ENCODE peak calls at places on chromosome 20, in seven cellular contexts. One of them, this sample, is unnamed.

GRCh38 chr20:13800728-13801134 is 15.9 kb downstream of the NDUFAF5 start:
- DNase-seq in astrocyte of the spinal cord: peak
- DNase-seq in dorsolateral prefrontal cortex: peak
- DNase-seq in effector memory CD4-positive, alpha-beta T cell: no peak
- DNase-seq in GM23248: peak
- DNase-seq in cardiac muscle cell: peak
- DNase-seq in IMR-90: peak
- DNase-seq in this sample: peak

GRCh38 chr20:11376998-11377397 is 540.7 kb upstream of the BTBD3 start:
- DNase-seq in astrocyte of the spinal cord: peak
- DNase-seq in dorsolateral prefrontal cortex: no peak
- DNase-seq in effector memory CD4-positive, alpha-beta T cell: no peak
- DNase-seq in GM23248: peak
- DNase-seq in cardiac muscle cell: no peak
- DNase-seq in IMR-90: peak
- DNase-seq in this sample: peak

GRCh38 chr20:36098364-36098763 is 56.2 kb upstream of the EPB41L1 start:
- DNase-seq in astrocyte of the spinal cord: peak
- DNase-seq in dorsolateral prefrontal cortex: no peak
- DNase-seq in effector memory CD4-positive, alpha-beta T cell: no peak
- DNase-seq in GM23248: peak
- DNase-seq in cardiac muscle cell: no peak
- DNase-seq in IMR-90: peak
- DNase-seq in this sample: peak

GRCh38 chr20:61047515-61047914 is 204.5 kb upstream of the CDH4 start:
- DNase-seq in astrocyte of the spinal cord: no peak
- DNase-seq in dorsolateral prefrontal cortex: no peak
- DNase-seq in effector memory CD4-positive, alpha-beta T cell: no peak
- DNase-seq in GM23248: no peak
- DNase-seq in cardiac muscle cell: no peak
- DNase-seq in IMR-90: no peak
- DNase-seq in this sample: no peak

GRCh38 chr20:6702144-6702543 is 65.3 kb upstream of the BMP2 start:
- DNase-seq in astrocyte of the spinal cord: no peak
- DNase-seq in dorsolateral prefrontal cortex: no peak
- DNase-seq in effector memory CD4-positive, alpha-beta T cell: no peak
- DNase-seq in GM23248: no peak
- DNase-seq in cardiac muscle cell: no peak
- DNase-seq in IMR-90: no peak
- DNase-seq in this sample: no peak

GRCh38 chr20:13259921-13260320 is 38.8 kb downstream of the ISM1 start:
- DNase-seq in astrocyte of the spinal cord: no peak
- DNase-seq in dorsolateral prefrontal cortex: no peak
- DNase-seq in effector memory CD4-positive, alpha-beta T cell: no peak
- DNase-seq in GM23248: no peak
- DNase-seq in cardiac muscle cell: no peak
- DNase-seq in IMR-90: no peak
- DNase-seq in this sample: no peak

GRCh38 chr20:52793339-52793963 is 178.7 kb upstream of the TSHZ2 start:
- DNase-seq in astrocyte of the spinal cord: no peak
- DNase-seq in dorsolateral prefrontal cortex: no peak
- DNase-seq in effector memory CD4-positive, alpha-beta T cell: no peak
- DNase-seq in GM23248: no peak
- DNase-seq in cardiac muscle cell: no peak
- DNase-seq in IMR-90: no peak
- DNase-seq in this sample: no peak

GRCh38 chr20:47050996-47051395 is 156.4 kb downstream of the EYA2 start:
- DNase-seq in astrocyte of the spinal cord: no peak
- DNase-seq in dorsolateral prefrontal cortex: no peak
- DNase-seq in effector memory CD4-positive, alpha-beta T cell: no peak
- DNase-seq in GM23248: no peak
- DNase-seq in cardiac muscle cell: no peak
- DNase-seq in IMR-90: no peak
- DNase-seq in this sample: no peak

GRCh38 chr20:4951299-4951698 is 50.0 kb downstream of the SLC23A2 start:
- DNase-seq in astrocyte of the spinal cord: peak
- DNase-seq in dorsolateral prefrontal cortex: peak
- DNase-seq in effector memory CD4-positive, alpha-beta T cell: no peak
- DNase-seq in GM23248: peak
- DNase-seq in cardiac muscle cell: no peak
- DNase-seq in IMR-90: peak
- DNase-seq in this sample: peak

GRCh38 chr20:47774081-47774777 is 11.1 kb downstream of the SULF2 start:
- DNase-seq in astrocyte of the spinal cord: no peak
- DNase-seq in dorsolateral prefrontal cortex: no peak
- DNase-seq in effector memory CD4-positive, alpha-beta T cell: no peak
- DNase-seq in GM23248: no peak
- DNase-seq in cardiac muscle cell: peak
- DNase-seq in IMR-90: no peak
- DNase-seq in this sample: no peak

GRCh38 chr20:45833883-45834796 is 541 bp downstream of the SNX21 start:
- DNase-seq in astrocyte of the spinal cord: peak
- DNase-seq in dorsolateral prefrontal cortex: peak
- DNase-seq in effector memory CD4-positive, alpha-beta T cell: peak
- DNase-seq in GM23248: peak
- DNase-seq in cardiac muscle cell: peak
- DNase-seq in IMR-90: peak
- DNase-seq in this sample: peak

GRCh38 chr20:4949833-4950178 is 51.5 kb downstream of the SLC23A2 start:
- DNase-seq in astrocyte of the spinal cord: peak
- DNase-seq in dorsolateral prefrontal cortex: no peak
- DNase-seq in effector memory CD4-positive, alpha-beta T cell: no peak
- DNase-seq in GM23248: peak
- DNase-seq in cardiac muscle cell: peak
- DNase-seq in IMR-90: peak
- DNase-seq in this sample: peak

GRCh38 chr20:4973330-4974097 is 27.8 kb downstream of the SLC23A2 start:
- DNase-seq in astrocyte of the spinal cord: peak
- DNase-seq in dorsolateral prefrontal cortex: no peak
- DNase-seq in effector memory CD4-positive, alpha-beta T cell: no peak
- DNase-seq in GM23248: peak
- DNase-seq in cardiac muscle cell: no peak
- DNase-seq in IMR-90: peak
- DNase-seq in this sample: peak

GRCh38 chr20:54148947-54149764 is 24.6 kb downstream of the CYP24A1 start:
- DNase-seq in astrocyte of the spinal cord: no peak
- DNase-seq in dorsolateral prefrontal cortex: no peak
- DNase-seq in effector memory CD4-positive, alpha-beta T cell: no peak
- DNase-seq in GM23248: no peak
- DNase-seq in cardiac muscle cell: no peak
- DNase-seq in IMR-90: no peak
- DNase-seq in this sample: no peak

GRCh38 chr20:54151511-54152226 is 22.1 kb downstream of the CYP24A1 start:
- DNase-seq in astrocyte of the spinal cord: no peak
- DNase-seq in dorsolateral prefrontal cortex: no peak
- DNase-seq in effector memory CD4-positive, alpha-beta T cell: no peak
- DNase-seq in GM23248: no peak
- DNase-seq in cardiac muscle cell: no peak
- DNase-seq in IMR-90: no peak
- DNase-seq in this sample: no peak

GRCh38 chr20:54149765-54150264 is 24.0 kb downstream of the CYP24A1 start:
- DNase-seq in astrocyte of the spinal cord: no peak
- DNase-seq in dorsolateral prefrontal cortex: no peak
- DNase-seq in effector memory CD4-positive, alpha-beta T cell: no peak
- DNase-seq in GM23248: no peak
- DNase-seq in cardiac muscle cell: no peak
- DNase-seq in IMR-90: no peak
- DNase-seq in this sample: no peak

GRCh38 chr20:54152227-54153040 is 21.4 kb downstream of the CYP24A1 start:
- DNase-seq in astrocyte of the spinal cord: no peak
- DNase-seq in dorsolateral prefrontal cortex: no peak
- DNase-seq in effector memory CD4-positive, alpha-beta T cell: no peak
- DNase-seq in GM23248: no peak
- DNase-seq in cardiac muscle cell: no peak
- DNase-seq in IMR-90: no peak
- DNase-seq in this sample: no peak

GRCh38 chr20:54151073-54151436 is 22.7 kb downstream of the CYP24A1 start:
- DNase-seq in astrocyte of the spinal cord: no peak
- DNase-seq in dorsolateral prefrontal cortex: no peak
- DNase-seq in effector memory CD4-positive, alpha-beta T cell: no peak
- DNase-seq in GM23248: no peak
- DNase-seq in cardiac muscle cell: no peak
- DNase-seq in IMR-90: no peak
- DNase-seq in this sample: no peak
- H3K4me3 ChIP-seq in astrocyte of the spinal cord: no peak
- H3K4me3 ChIP-seq in dorsolateral prefrontal cortex: no peak
- H3K4me3 ChIP-seq in effector memory CD4-positive, alpha-beta T cell: no peak
- H3K4me3 ChIP-seq in GM23248: no peak
- H3K4me3 ChIP-seq in cardiac muscle cell: no peak
- H3K4me3 ChIP-seq in IMR-90: no peak
- H3K4me3 ChIP-seq in this sample: no peak

GRCh38 chr20:44819936-44820335 is 9.6 kb upstream of the RIMS4 start:
- DNase-seq in astrocyte of the spinal cord: no peak
- DNase-seq in dorsolateral prefrontal cortex: no peak
- DNase-seq in effector memory CD4-positive, alpha-beta T cell: no peak
- DNase-seq in GM23248: no peak
- DNase-seq in cardiac muscle cell: no peak
- DNase-seq in IMR-90: no peak
- DNase-seq in this sample: no peak
- H3K4me3 ChIP-seq in astrocyte of the spinal cord: no peak
- H3K4me3 ChIP-seq in dorsolateral prefrontal cortex: no peak
- H3K4me3 ChIP-seq in effector memory CD4-positive, alpha-beta T cell: no peak
- H3K4me3 ChIP-seq in GM23248: no peak
- H3K4me3 ChIP-seq in cardiac muscle cell: no peak
- H3K4me3 ChIP-seq in IMR-90: no peak
- H3K4me3 ChIP-seq in this sample: no peak

GRCh38 chr20:21703740-21704407 is 1.6 kb upstream of the PAX1 start:
- DNase-seq in astrocyte of the spinal cord: no peak
- DNase-seq in dorsolateral prefrontal cortex: no peak
- DNase-seq in effector memory CD4-positive, alpha-beta T cell: no peak
- DNase-seq in GM23248: no peak
- DNase-seq in cardiac muscle cell: no peak
- DNase-seq in IMR-90: no peak
- DNase-seq in this sample: no peak

GRCh38 chr20:21702001-21702400 is 3.5 kb upstream of the PAX1 start:
- DNase-seq in astrocyte of the spinal cord: no peak
- DNase-seq in dorsolateral prefrontal cortex: no peak
- DNase-seq in effector memory CD4-positive, alpha-beta T cell: no peak
- DNase-seq in GM23248: no peak
- DNase-seq in cardiac muscle cell: no peak
- DNase-seq in IMR-90: no peak
- DNase-seq in this sample: no peak

GRCh38 chr20:21699216-21699508 is 6.3 kb upstream of the PAX1 start:
- DNase-seq in astrocyte of the spinal cord: no peak
- DNase-seq in dorsolateral prefrontal cortex: no peak
- DNase-seq in effector memory CD4-positive, alpha-beta T cell: no peak
- DNase-seq in GM23248: no peak
- DNase-seq in cardiac muscle cell: no peak
- DNase-seq in IMR-90: no peak
- DNase-seq in this sample: no peak

GRCh38 chr20:21702553-21703467 is 2.7 kb upstream of the PAX1 start:
- DNase-seq in astrocyte of the spinal cord: peak
- DNase-seq in dorsolateral prefrontal cortex: no peak
- DNase-seq in effector memory CD4-positive, alpha-beta T cell: no peak
- DNase-seq in GM23248: peak
- DNase-seq in cardiac muscle cell: peak
- DNase-seq in IMR-90: peak
- DNase-seq in this sample: peak

DNA sequence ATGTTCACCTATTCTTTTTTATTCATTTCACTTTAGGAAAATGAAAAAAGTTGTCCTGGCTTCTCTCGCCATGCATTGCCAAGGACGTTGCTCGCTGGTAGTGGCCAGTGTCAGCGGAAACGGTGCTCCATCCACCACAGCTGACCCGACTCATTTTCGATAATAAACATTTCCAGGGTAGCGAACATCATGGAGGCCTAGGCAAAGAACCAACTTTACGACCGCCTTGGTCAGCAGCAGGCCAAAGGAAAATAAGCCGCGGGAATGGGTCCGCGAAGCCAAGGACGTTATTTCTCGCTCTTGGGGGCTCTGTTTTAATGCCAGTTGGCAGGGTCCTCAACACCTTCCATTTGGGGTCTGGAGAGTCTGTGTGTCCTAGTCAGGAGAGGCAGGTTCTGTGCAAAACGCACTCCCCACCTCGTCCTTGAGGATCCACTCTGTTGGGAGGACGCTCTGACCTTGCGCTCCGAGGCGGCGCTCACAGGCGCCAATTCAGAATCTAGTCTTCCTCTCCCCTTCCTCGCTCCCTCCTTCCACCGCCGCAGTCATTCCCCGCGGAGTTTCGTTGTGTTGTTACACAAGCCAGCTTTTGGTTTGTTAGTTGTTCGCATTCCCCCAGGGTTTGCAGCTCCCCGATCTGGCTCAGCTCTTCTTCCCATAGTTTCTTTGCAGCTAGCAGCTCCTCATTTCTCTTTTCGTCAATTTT is 4.1 kb upstream of the PAX1 start:
- DNase-seq in astrocyte of the spinal cord: no peak
- DNase-seq in dorsolateral prefrontal cortex: no peak
- DNase-seq in effector memory CD4-positive, alpha-beta T cell: no peak
- DNase-seq in GM23248: no peak
- DNase-seq in cardiac muscle cell: no peak
- DNase-seq in IMR-90: no peak
- DNase-seq in this sample: no peak
- H3K4me3 ChIP-seq in astrocyte of the spinal cord: no peak
- H3K4me3 ChIP-seq in dorsolateral prefrontal cortex: no peak
- H3K4me3 ChIP-seq in effector memory CD4-positive, alpha-beta T cell: no peak
- H3K4me3 ChIP-seq in GM23248: no peak
- H3K4me3 ChIP-seq in cardiac muscle cell: no peak
- H3K4me3 ChIP-seq in IMR-90: no peak
- H3K4me3 ChIP-seq in this sample: no peak

GRCh38 chr20:21151791-21152190 is 25.9 kb downstream of the KIZ start:
- DNase-seq in astrocyte of the spinal cord: no peak
- DNase-seq in dorsolateral prefrontal cortex: no peak
- DNase-seq in effector memory CD4-positive, alpha-beta T cell: no peak
- DNase-seq in GM23248: no peak
- DNase-seq in cardiac muscle cell: no peak
- DNase-seq in IMR-90: no peak
- DNase-seq in this sample: peak
- H3K4me3 ChIP-seq in astrocyte of the spinal cord: no peak
- H3K4me3 ChIP-seq in dorsolateral prefrontal cortex: no peak
- H3K4me3 ChIP-seq in effector memory CD4-positive, alpha-beta T cell: no peak
- H3K4me3 ChIP-seq in GM23248: no peak
- H3K4me3 ChIP-seq in cardiac muscle cell: no peak
- H3K4me3 ChIP-seq in IMR-90: no peak
- H3K4me3 ChIP-seq in this sample: no peak

This sample was measured in AG10803.